ENCODE peak calls at places on chromosomes 5 and 9, in four cellular contexts. One of them, this sample, is unnamed.
A peak's percentile ranks its signal among the peaks of the same experiment; 100 is the strongest.

GRCh38 chr5:179311091-179311470 is 34.2 kb downstream of the ADAMTS2 start:
- DNase-seq in lower leg skin: no peak
- DNase-seq in fibroblast of lung: no peak
- DNase-seq in fibroblast of pulmonary artery: no peak
- DNase-seq in this sample: peak; percentile 24

GRCh38 chr9:137201205-137201868 is 796 bp upstream of the TPRN start:
- DNase-seq in lower leg skin: no peak
- DNase-seq in fibroblast of lung: no peak
- DNase-seq in fibroblast of pulmonary artery: no peak
- DNase-seq in this sample: no peak

GRCh38 chr9:121672213-121672612 is 20.8 kb downstream of the DAB2IP start:
- DNase-seq in lower leg skin: no peak
- DNase-seq in fibroblast of lung: no peak
- DNase-seq in fibroblast of pulmonary artery: peak; percentile 45
- DNase-seq in this sample: no peak

GRCh38 chr5:8184455-8185063 is 315.6 kb downstream of the MTRR start:
- DNase-seq in lower leg skin: no peak
- DNase-seq in fibroblast of lung: no peak
- DNase-seq in fibroblast of pulmonary artery: peak; percentile 19
- DNase-seq in this sample: peak; percentile 69

GRCh38 chr9:134955156-134955555 is 37.4 kb upstream of the FCN1 start:
- DNase-seq in lower leg skin: no peak
- DNase-seq in fibroblast of lung: no peak
- DNase-seq in fibroblast of pulmonary artery: no peak
- DNase-seq in this sample: no peak

GRCh38 chr9:34723141-34723540 is 13.2 kb upstream of the CCL21 start:
- DNase-seq in lower leg skin: no peak
- DNase-seq in fibroblast of lung: no peak
- DNase-seq in fibroblast of pulmonary artery: no peak
- DNase-seq in this sample: no peak

GRCh38 chr5:36240779-36241635 is 718 bp downstream of the NADK2 start:
- DNase-seq in lower leg skin: peak; percentile 48
- DNase-seq in fibroblast of lung: peak; percentile 70
- DNase-seq in fibroblast of pulmonary artery: peak; percentile 68
- DNase-seq in this sample: peak; percentile 73

GRCh38 chr5:1417586-1418225 is 27.5 kb downstream of the SLC6A3 start:
- DNase-seq in lower leg skin: no peak
- DNase-seq in fibroblast of lung: no peak
- DNase-seq in fibroblast of pulmonary artery: no peak
- DNase-seq in this sample: no peak

DNA sequence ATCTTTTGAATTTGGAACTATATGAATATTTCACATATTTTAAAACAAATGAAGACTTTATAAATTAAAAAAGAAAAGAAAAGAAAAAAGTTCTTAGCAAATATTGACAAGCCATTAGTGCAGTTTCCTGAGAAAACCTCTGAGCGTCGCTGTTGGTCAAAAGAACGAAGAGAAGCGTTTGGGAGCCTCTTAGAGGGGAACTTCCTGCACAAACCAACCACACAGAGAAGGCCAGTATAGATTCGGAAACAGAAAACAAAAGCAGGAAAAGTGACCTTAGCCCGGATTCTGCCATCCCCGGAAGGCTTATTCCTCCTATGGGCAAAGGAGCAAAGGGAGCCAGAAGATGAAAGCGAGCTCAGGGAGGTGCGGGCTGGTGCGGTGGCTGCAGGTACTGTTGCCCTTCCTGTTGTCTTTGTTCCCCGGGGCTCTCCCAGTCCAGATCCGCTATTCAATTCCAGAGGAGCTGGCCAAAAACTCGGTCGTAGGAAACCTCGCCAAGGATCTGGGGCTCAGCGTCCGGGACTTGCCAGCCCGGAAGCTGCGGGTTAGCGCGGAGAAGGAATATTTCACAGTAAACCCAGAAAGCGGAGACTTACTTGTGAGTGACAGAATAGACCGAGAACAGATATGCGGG is at the start of gene PCDHGB2:
- DNase-seq in lower leg skin: no peak
- DNase-seq in fibroblast of lung: peak; percentile 43
- DNase-seq in fibroblast of pulmonary artery: peak; percentile 66
- DNase-seq in this sample: peak; percentile 15
- TF ChIP-seq CTCF in lower leg skin: no peak
- TF ChIP-seq CTCF in fibroblast of lung: peak; percentile 61
- TF ChIP-seq CTCF in fibroblast of pulmonary artery: peak; percentile 44
- TF ChIP-seq CTCF in this sample: peak; percentile 40

DNA sequence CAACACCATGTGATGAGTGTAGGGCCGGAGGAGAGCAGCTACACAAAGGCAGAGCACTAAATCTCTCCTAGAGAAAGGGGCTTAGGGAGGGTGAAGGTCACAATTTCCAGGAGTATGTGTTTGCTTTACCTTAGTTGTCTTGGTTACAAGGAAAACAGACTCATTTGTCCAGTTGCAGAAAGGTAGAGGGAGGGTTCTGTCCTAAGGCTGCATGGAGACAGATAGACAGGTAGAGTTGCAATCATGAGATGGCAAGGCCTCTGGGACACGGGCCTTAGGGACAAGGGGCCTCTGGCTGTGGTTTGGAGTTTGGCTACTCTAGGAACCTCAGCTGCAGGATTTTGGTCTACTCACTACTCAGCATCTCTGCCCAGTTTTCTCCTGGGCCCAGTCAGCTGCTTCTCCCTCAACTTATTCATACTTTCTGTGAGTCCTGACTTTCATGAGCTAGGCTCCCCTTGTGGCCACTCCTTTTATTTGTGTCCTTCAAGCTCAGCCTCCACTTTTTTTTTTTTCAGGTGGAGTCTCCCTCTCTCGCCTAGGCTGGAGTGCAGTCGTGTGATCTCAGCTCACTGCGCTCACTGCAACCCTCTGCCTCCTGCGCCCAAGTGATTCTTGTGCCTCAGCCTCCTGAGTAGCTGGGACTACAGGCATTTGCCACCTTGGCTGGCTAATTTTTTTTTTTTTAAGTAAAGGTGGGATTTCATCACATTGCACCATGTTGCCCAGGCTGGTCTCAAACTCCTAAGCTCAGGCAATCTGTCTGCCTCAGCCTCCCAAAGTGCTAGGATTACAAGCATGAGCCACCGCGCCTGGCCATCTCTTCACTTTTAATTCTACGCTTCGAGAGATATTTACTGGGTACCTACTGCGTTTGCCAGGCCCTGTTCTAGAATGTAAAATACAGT is 76.6 kb downstream of the PTPDC1 start:
- DNase-seq in lower leg skin: no peak
- DNase-seq in fibroblast of lung: no peak
- DNase-seq in fibroblast of pulmonary artery: no peak
- DNase-seq in this sample: peak; percentile 37
- TF ChIP-seq CTCF in lower leg skin: no peak
- TF ChIP-seq CTCF in fibroblast of lung: no peak
- TF ChIP-seq CTCF in fibroblast of pulmonary artery: peak; percentile 14
- TF ChIP-seq CTCF in this sample: no peak

DNA sequence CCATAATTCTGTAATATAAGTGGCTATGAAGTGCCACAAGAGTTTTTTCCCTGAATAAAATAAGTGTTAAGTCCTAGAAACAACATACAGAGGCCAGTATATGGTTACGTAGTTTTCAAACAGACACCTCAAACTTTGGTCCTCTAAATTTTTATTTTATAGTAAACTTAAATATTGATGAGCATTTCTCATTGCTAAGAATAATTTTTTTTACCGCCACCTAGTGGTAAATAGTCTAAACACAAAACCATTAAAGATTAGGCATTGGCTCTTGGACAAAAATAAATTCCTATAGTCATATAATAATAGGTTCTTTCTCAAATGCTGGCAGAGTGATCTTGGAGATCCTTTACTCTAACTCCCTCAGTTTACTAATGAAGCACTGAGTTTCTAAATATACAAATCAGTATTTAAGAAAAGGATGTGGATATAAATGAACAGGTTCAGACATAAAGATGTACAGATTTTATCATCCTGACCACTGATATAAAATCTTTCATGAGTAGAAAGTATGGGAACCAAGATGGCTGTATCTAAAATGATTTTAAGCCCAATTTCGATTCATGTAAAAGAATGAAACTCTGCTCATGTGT is 136.2 kb downstream of the FANCC start:
- DNase-seq in lower leg skin: no peak
- DNase-seq in fibroblast of lung: no peak
- DNase-seq in fibroblast of pulmonary artery: peak; percentile 41
- DNase-seq in this sample: no peak
- TF ChIP-seq CTCF in lower leg skin: no peak
- TF ChIP-seq CTCF in fibroblast of lung: no peak
- TF ChIP-seq CTCF in fibroblast of pulmonary artery: peak; percentile 47
- TF ChIP-seq CTCF in this sample: peak; percentile 62

DNA sequence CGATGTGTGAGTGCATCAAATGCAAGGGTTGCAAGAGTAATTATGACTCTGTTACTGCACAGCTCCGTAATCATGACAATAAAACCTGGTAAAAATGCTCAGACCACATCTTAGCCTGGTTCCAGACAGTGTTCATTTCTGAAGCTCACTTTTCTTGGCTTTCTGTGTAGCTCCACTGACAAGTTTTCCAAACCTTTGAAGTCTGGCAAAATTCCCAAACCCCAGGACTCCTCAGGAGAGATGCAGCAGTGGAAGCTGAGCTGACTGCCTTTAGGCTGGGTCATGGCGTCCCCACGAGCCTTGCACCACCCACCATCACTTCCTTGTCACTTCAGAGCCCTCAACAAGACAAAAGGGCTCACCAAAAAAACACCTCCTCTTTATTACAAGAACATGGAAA is 131.6 kb upstream of the TAS2R1 start:
- DNase-seq in lower leg skin: no peak
- DNase-seq in fibroblast of lung: peak; percentile 6
- DNase-seq in fibroblast of pulmonary artery: no peak
- DNase-seq in this sample: no peak
- TF ChIP-seq CTCF in lower leg skin: no peak
- TF ChIP-seq CTCF in fibroblast of lung: no peak
- TF ChIP-seq CTCF in fibroblast of pulmonary artery: no peak
- TF ChIP-seq CTCF in this sample: no peak

DNA sequence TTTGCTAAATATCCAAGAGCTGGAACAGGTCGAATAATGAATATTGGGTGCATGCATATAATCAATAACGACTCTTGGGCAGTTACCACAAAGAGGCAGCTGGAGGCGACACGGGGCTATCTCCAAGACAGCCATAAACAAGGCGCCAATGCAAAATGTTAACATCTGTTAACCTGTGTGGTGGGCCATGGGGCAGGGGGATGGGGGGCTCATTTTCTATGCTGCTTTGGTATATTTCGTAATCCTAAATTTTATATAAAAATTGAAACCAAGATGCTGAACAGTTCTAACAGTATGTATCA is 1.3 kb upstream of the RNF44 start:
- DNase-seq in lower leg skin: no peak
- DNase-seq in fibroblast of lung: no peak
- DNase-seq in fibroblast of pulmonary artery: no peak
- DNase-seq in this sample: no peak
- TF ChIP-seq CTCF in lower leg skin: no peak
- TF ChIP-seq CTCF in fibroblast of lung: no peak
- TF ChIP-seq CTCF in fibroblast of pulmonary artery: no peak
- TF ChIP-seq CTCF in this sample: peak; percentile 17

DNA sequence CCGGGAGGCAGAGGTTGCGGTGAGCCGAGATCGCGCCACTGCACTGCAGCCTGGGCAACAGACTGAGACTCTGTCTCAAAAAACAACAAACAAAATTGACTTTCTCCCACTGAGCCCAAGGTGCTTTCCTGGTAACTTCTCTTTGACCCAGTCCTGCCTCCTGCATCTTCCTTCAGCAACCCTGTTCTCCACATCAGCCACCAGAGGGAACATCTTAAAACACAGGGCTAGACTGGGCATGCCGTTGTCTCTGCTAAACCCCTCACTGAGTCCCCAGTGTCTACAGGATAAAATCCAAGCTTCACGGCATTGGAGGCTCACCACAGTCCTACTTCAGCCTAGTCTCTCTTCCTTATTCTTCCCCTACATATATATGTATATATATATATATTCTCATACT is 39.8 kb upstream of the KCNMB1 start:
- DNase-seq in lower leg skin: no peak
- DNase-seq in fibroblast of lung: peak; percentile 13
- DNase-seq in fibroblast of pulmonary artery: peak; percentile 13
- DNase-seq in this sample: peak; percentile 5
- TF ChIP-seq CTCF in lower leg skin: no peak
- TF ChIP-seq CTCF in fibroblast of lung: no peak
- TF ChIP-seq CTCF in fibroblast of pulmonary artery: peak; percentile 33
- TF ChIP-seq CTCF in this sample: peak; percentile 36

DNA sequence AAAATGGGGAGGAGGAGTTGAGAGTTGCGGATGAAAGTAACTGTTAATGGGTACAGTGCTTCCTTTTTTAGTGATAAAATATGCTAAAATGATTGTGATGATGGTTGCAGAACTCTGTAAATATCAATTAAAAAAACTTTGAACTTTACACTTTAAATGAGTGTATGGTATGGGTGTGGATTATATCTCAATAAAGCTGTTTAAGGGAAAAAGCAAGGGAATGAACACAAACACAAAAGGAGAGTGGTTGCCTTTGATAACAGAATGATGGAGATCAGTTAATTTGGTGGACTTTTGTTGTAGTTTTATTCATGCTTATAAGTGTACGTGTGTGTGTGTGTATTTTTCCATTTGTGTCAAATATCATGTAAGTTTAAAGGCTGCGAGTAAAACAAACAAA is 186.1 kb downstream of the ZNF608 start:
- DNase-seq in lower leg skin: no peak
- DNase-seq in fibroblast of lung: no peak
- DNase-seq in fibroblast of pulmonary artery: no peak
- DNase-seq in this sample: no peak
- TF ChIP-seq CTCF in lower leg skin: no peak
- TF ChIP-seq CTCF in fibroblast of lung: no peak
- TF ChIP-seq CTCF in fibroblast of pulmonary artery: no peak
- TF ChIP-seq CTCF in this sample: no peak

DNA sequence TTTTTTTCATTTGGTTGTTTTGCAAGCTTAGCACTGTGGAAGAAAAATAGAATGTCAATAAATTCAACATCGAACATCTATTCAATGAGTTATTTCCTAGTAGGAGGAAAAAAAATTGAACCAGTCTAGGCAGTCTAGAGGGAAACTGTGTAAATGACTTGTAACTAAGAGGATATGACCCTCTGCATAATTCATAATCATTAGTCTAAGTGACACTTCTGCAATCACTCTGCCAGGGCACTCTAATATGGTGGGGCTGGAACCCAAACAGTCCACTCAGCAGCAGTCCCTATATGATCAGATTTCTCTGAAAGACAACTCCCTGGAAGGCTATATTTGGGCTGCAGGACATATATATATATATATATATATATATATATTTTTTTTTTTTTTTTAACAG is 481.9 kb upstream of the ZNF608 start:
- DNase-seq in lower leg skin: no peak
- DNase-seq in fibroblast of lung: no peak
- DNase-seq in fibroblast of pulmonary artery: no peak
- DNase-seq in this sample: no peak
- TF ChIP-seq CTCF in lower leg skin: no peak
- TF ChIP-seq CTCF in fibroblast of lung: no peak
- TF ChIP-seq CTCF in fibroblast of pulmonary artery: no peak
- TF ChIP-seq CTCF in this sample: no peak

DNA sequence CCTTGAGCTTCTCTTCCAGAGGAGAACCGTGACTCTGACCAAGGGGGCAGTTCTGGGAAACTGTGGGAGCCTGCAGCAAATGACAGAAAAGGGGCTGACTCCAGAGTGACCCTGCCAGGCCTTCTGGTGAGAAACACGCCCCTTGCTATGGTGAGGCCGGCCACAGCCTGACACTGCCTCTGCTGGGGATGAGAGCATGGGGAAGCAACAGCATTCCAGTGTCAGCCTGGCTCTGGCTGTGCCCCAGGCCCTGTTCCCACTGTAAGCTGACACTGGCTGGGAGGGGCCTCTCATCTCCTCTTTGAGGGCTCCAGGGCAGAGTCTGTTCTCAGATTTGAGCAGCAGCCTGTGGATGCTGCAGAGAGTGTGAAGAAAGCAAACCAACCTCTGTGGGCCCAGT is 180.0 kb upstream of the IL12B start:
- DNase-seq in lower leg skin: peak; percentile 53
- DNase-seq in fibroblast of lung: peak; percentile 84
- DNase-seq in fibroblast of pulmonary artery: peak; percentile 56
- DNase-seq in this sample: peak; percentile 59
- TF ChIP-seq CTCF in lower leg skin: no peak
- TF ChIP-seq CTCF in fibroblast of lung: no peak
- TF ChIP-seq CTCF in fibroblast of pulmonary artery: no peak
- TF ChIP-seq CTCF in this sample: no peak